ENCODE peak calls at places on chromosomes 4 and X, in five cellular contexts. T is transverse colon, F is HL-60, G is HCT116, C is sigmoid colon. W is an unnamed sample.

GRCh38 chrX:78746496-78746895 is 1.0 kb upstream of the LPAR4 start:
- DNase-seq in T (no peak), F (no peak), G (no peak), C (no peak), W (no peak)

GRCh38 chr4:151641167-151641566 is 119.6 kb downstream of the GATB start:
- DNase-seq in T (no peak), F (peak), G (no peak), C (no peak), W (no peak)

GRCh38 chr4:3615386-3616286 is 83.4 kb upstream of the LRPAP1 start:
- DNase-seq in T (no peak), F (no peak), G (no peak), C (peak), W (no peak)

GRCh38 chr4:27684501-27685077 is 823.9 kb downstream of the STIM2 start:
- DNase-seq in T (peak), F (peak), G (peak), C (peak), W (no peak)

GRCh38 chr4:14157262-14157661 is 529.7 kb upstream of the BOD1L1 start:
- DNase-seq in T (no peak), F (no peak), G (no peak), C (no peak), W (no peak)

GRCh38 chrX:119488749-119489148 is 20.5 kb downstream of the SLC25A5 start:
- DNase-seq in T (peak), F (no peak), G (no peak), C (peak), W (no peak)

GRCh38 chrX:22296871-22297270 is 24.2 kb downstream of the CBLL2 start:
- DNase-seq in T (no peak), F (no peak), G (no peak), C (no peak), W (no peak)

GRCh38 chr4:170271723-170272122 is 182.0 kb upstream of the AADAT start:
- DNase-seq in T (no peak), F (no peak), G (no peak), C (no peak), W (no peak)

GRCh38 chr4:139922625-139923024 is 231.4 kb downstream of the MAML3 start:
- DNase-seq in T (no peak), F (no peak), G (no peak), C (no peak), W (no peak)

GRCh38 chrX:132257116-132257515 is 37.9 kb upstream of the RAP2C start:
- DNase-seq in T (no peak), F (no peak), G (no peak), C (no peak), W (no peak)

GRCh38 chrX:77014655-77015377 is 432.4 kb upstream of the FGF16 start:
- DNase-seq in T (no peak), F (no peak), G (no peak), C (no peak), W (no peak)

GRCh38 chr4:169668069-169668721 is 47.8 kb downstream of the CLCN3 start:
- DNase-seq in T (peak), F (no peak), G (no peak), C (no peak), W (no peak)

GRCh38 chr4:89661490-89661889 is 175.5 kb downstream of the SNCA start:
- DNase-seq in T (no peak), F (no peak), G (no peak), C (no peak), W (no peak)

GRCh38 chrX:47649781-47650163 is 591 bp downstream of the ELK1 start:
- DNase-seq in T (no peak), F (no peak), G (no peak), C (no peak), W (no peak)

GRCh38 chrX:10173331-10173900 is 16.6 kb downstream of the CLCN4 start:
- DNase-seq in T (no peak), F (no peak), G (no peak), C (peak), W (no peak)

GRCh38 chr4:152500798-152501434 is 35.0 kb downstream of the FBXW7 start:
- DNase-seq in T (peak), F (peak), G (peak), C (no peak), W (no peak)

GRCh38 chrX:39260965-39261364 is 459.7 kb downstream of the MID1IP1 start:
- DNase-seq in T (no peak), F (no peak), G (no peak), C (no peak), W (no peak)

GRCh38 chr4:109389367-109390118 is 44.1 kb upstream of the SEC24B start:
- DNase-seq in T (no peak), F (no peak), G (no peak), C (no peak), W (no peak)

GRCh38 chr4:16779028-16779675 is 119.3 kb downstream of the LDB2 start:
- DNase-seq in T (no peak), F (no peak), G (no peak), C (no peak), W (no peak)

GRCh38 chr4:6197433-6198174 is 2.7 kb downstream of the JAKMIP1 start:
- DNase-seq in T (no peak), F (no peak), G (no peak), C (peak), W (no peak)

GRCh38 chr4:78057135-78057599 is at the start of gene FRAS1:
- DNase-seq in T (peak), F (no peak), G (no peak), C (peak), W (peak)

GRCh38 chr4:108825737-108826136 is 62.9 kb upstream of the ETNPPL start:
- DNase-seq in T (no peak), F (no peak), G (no peak), C (no peak), W (no peak)

GRCh38 chr4:42649870-42650269 is 7.0 kb downstream of the ATP8A1 start:
- DNase-seq in T (no peak), F (no peak), G (no peak), C (no peak), W (no peak)

GRCh38 chrX:51866156-51866555 is 27.3 kb upstream of the MAGED1 start:
- DNase-seq in T (no peak), F (no peak), G (no peak), C (no peak), W (no peak)

GRCh38 chrX:42107495-42108139 is 184.3 kb upstream of the CASK start:
- DNase-seq in T (no peak), F (no peak), G (no peak), C (no peak), W (no peak)

GRCh38 chrX:151151668-151152267 is 24.6 kb upstream of the GPR50 start:
- DNase-seq in T (peak), F (peak), G (peak), C (no peak), W (no peak)

GRCh38 chrX:45851434-45851991 is 650.8 kb upstream of the DIPK2B start:
- DNase-seq in T (peak), F (no peak), G (peak), C (no peak), W (no peak)

GRCh38 chr4:149343614-149344013 is 472.0 kb downstream of the IQCM start:
- DNase-seq in T (no peak), F (no peak), G (no peak), C (no peak), W (no peak)

GRCh38 chr4:149347139-149347538 is 468.5 kb downstream of the IQCM start:
- DNase-seq in T (no peak), F (no peak), G (no peak), C (no peak), W (no peak)

GRCh38 chr4:149344436-149344835 is 471.2 kb downstream of the IQCM start:
- DNase-seq in T (no peak), F (no peak), G (no peak), C (no peak), W (no peak)

DNA sequence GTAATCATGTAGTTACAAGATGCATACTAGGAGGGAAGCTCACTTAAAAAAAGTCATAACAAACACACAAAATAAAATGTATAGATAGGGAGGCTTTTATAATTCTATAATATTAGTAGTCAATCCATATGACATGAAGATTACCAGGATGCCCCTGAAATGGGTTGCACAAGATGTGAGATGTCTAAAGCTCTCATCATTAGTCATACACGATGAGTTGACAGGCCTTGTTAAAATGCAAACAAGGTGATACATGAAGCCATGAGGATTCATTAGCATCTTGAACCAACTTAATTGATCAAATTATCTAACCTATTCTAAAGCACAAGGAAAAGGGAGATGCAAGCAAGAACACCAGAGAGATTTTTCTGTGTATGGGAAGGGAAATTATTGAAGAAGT is 470.2 kb downstream of the IQCM start:
- DNase-seq in T (no peak), F (no peak), G (no peak), C (no peak), W (no peak)
- TF ChIP-seq POLR2AphosphoS5 in T (no peak), F (no peak), G (no peak), C (no peak), W (no peak)

GRCh38 chrX:123959281-123960063 is 2.0 kb upstream of the STAG2 start:
- DNase-seq in T (peak), F (no peak), G (no peak), C (peak), W (peak)
- TF ChIP-seq POLR2AphosphoS5 in T (no peak), F (no peak), G (no peak), C (no peak), W (no peak)

GRCh38 chr4:147741190-147741788 is 9.4 kb downstream of the ARHGAP10 start:
- DNase-seq in T (no peak), F (no peak), G (no peak), C (no peak), W (no peak)
- TF ChIP-seq POLR2AphosphoS5 in T (no peak), F (no peak), G (no peak), C (no peak), W (no peak)

DNA sequence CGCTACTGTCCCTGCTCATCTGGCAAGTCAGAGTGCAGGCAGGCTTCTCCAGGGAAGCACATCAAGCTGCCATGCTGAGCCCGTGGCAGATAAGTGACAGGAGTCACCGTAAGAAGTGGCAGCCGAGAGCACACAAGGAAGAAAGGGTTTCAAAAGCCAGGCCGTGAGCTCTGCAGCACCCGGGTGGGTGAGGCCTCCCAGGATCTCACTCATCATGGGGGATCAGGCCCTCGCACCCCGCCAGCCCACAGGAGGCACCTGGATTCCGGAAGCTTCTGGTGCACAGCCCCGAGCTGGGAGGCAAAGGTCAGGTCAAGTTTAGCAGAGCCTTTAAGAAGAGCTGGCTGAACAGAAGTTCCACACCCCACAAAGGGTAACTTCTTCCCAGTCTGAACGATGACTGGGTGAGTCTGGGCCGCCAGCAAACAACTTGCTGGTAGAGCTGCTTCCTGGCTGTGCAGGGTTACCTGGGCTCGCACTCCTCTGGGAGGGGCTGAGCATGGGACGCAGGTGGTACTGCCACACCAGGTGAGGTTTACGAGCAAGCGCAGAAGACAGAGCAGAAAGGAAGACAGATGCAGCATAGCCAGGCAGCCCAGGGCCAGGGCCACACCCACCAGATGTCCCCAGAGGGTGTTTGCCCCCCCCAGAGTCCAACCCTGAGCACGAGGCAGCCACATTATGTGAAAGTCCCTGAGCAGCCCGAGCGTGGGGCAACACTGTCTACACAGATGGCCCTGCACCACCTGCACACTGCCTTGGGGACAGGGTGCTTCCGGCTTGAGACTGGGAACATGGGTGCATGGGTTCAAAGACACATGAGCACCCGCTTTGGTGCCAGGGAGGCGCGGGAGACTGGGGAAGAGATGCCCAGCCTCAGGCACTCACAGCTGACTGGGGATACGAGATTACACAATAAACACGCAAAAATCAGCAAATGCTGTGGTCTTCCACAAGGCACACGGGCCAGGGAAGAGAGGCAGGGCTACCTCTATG is 7.7 kb downstream of the CCNQ start:
- DNase-seq in T (peak), F (no peak), G (no peak), C (no peak), W (no peak)
- TF ChIP-seq POLR2AphosphoS5 in T (no peak), F (no peak), G (no peak), C (no peak), W (no peak)

DNA sequence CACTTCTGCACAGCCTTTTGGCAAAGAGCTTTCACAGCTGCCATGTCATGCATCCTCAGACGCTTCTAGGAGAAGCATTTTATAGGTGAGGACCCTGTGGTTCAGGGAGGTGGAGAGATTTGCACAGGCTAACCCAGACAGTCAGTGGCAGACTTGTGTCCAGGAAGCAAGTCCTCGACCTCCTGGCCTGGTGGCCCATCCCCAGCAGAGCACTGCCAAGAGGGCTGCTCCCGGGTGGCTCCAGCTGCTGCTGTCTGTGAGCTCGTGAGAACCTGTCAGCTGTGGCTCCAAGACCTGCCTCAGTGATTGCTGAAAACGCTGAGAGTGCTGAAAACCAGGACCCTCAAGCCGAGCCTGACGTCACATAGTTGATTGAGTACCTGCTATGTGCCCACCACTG is 74.2 kb downstream of the RTL9 start:
- DNase-seq in T (no peak), F (no peak), G (no peak), C (no peak), W (no peak)
- TF ChIP-seq POLR2AphosphoS5 in T (no peak), F (no peak), G (no peak), C (no peak), W (no peak)

GRCh38 chr4:10002278-10002677 is 19.0 kb downstream of the SLC2A9 start:
- DNase-seq in T (no peak), F (no peak), G (no peak), C (no peak), W (no peak)
- TF ChIP-seq POLR2AphosphoS5 in T (no peak), F (no peak), G (no peak), C (no peak), W (no peak)

DNA sequence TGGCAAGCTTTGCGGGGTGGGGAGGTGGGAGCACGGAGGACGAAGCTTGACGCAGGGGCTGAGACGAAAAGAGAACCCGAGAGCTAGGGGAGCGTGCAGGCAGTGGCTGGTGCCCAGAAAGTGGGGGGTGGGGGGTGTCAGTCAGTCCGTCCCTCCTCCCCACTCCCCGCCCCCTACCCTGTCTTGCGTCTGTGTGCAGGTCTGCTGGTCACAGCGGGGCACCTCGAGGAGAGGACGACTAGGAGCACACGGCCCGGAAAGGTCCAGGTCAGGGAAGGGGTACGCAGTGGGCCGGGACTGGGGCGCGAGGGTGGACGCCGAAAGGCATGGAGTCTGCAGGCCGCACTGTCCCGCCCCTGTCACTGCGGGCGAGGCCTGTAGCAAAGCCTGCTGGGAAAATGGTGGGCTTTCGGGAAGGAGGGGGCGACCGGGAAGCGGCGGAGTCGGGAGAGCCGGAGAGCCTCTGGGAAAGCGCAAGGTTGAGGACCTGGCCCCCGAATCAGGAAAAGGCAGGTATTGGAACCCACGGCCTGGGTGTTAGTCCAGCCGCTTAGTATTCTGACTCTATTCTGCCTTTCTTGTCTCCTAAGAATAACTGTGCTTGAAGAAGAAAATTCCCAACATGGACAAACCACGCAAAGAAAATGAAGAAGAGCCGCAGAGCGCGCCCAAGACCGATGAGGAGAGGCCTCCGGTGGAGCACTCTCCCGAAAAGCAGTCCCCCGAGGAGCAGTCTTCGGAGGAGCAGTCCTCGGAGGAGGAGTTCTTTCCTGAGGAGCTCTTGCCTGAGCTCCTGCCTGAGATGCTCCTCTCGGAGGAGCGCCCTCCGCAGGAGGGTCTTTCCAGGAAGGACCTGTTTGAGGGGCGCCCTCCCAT is 758 bp downstream of the TCEAL1 start:
- DNase-seq in T (peak), F (no peak), G (no peak), C (peak), W (peak)
- TF ChIP-seq POLR2AphosphoS5 in T (no peak), F (no peak), G (no peak), C (peak), W (no peak)